ENCODE peak calls at places on chromosome 1, in seven cellular contexts. K is fibroblast of pulmonary artery, W is occipital lobe, Q is dorsolateral prefrontal cortex, Z is OCI-LY7, X is osteoblast, N is NCI-H1048. B is an unnamed sample.

GRCh38 chr1:156860113-156860638 is 489 bp upstream of the NTRK1 start:
- DNase-seq in K (peak), W (no peak), Q (no peak), Z (peak), X (peak), N (no peak), B (peak)

GRCh38 chr1:116751626-116752025 is 2.6 kb upstream of the CD2 start:
- DNase-seq in K (no peak), W (no peak), Q (no peak), Z (no peak), X (no peak), N (no peak), B (no peak)

GRCh38 chr1:81548918-81549587 is 251.7 kb upstream of the ADGRL2 start:
- DNase-seq in K (no peak), W (no peak), Q (no peak), Z (no peak), X (no peak), N (no peak), B (no peak)

GRCh38 chr1:31637915-31638673 is 6.6 kb downstream of the PEF1 start:
- DNase-seq in K (no peak), W (no peak), Q (no peak), Z (no peak), X (no peak), N (no peak), B (no peak)

GRCh38 chr1:43199093-43199726 is 27.1 kb downstream of the CFAP57 start:
- DNase-seq in K (no peak), W (no peak), Q (no peak), Z (no peak), X (no peak), N (no peak), B (no peak)

GRCh38 chr1:25356848-25357247 is 18.7 kb downstream of the TMEM50A start:
- DNase-seq in K (no peak), W (no peak), Q (no peak), Z (no peak), X (peak), N (no peak), B (no peak)

GRCh38 chr1:238196516-238196915 is 305.8 kb upstream of the ZP4 start:
- DNase-seq in K (no peak), W (no peak), Q (no peak), Z (no peak), X (no peak), N (no peak), B (no peak)

GRCh38 chr1:68051475-68051874 is 1.0 kb upstream of the DIRAS3 start:
- DNase-seq in K (peak), W (no peak), Q (no peak), Z (no peak), X (peak), N (no peak), B (no peak)

GRCh38 chr1:234533034-234533571 is 54.1 kb upstream of the TARBP1 start:
- DNase-seq in K (peak), W (no peak), Q (no peak), Z (no peak), X (peak), N (no peak), B (no peak)

GRCh38 chr1:114694540-114695310 is 621 bp downstream of the AMPD1 start:
- DNase-seq in K (no peak), W (no peak), Q (no peak), Z (no peak), X (no peak), N (no peak), B (no peak)

GRCh38 chr1:44327679-44328491 is 27.2 kb downstream of the ERI3 start:
- DNase-seq in K (peak), W (peak), Q (peak), Z (no peak), X (peak), N (peak), B (no peak)

GRCh38 chr1:99457381-99458165 is 188.3 kb upstream of the PALMD start:
- DNase-seq in K (peak), W (peak), Q (peak), Z (no peak), X (peak), N (no peak), B (no peak)

GRCh38 chr1:110829955-110830553 is 42.9 kb upstream of the CD53 start:
- DNase-seq in K (peak), W (no peak), Q (no peak), Z (peak), X (no peak), N (peak), B (no peak)